ENCODE peak calls at places on chromosomes 2 and 18, in five cellular contexts. A is kidney, Z is A549, R is fibroblast of lung, E is WERI-Rb-1. N is an unnamed sample.

GRCh38 chr2:64838817-64839216 is 150.4 kb upstream of the SLC1A4 start:
- DNase-seq in A (peak), Z (peak), R (peak), E (no peak), N (peak)

GRCh38 chr2:73156539-73157124 is 43.9 kb upstream of the RAB11FIP5 start:
- DNase-seq in A (peak), Z (peak), R (peak), E (peak), N (no peak)

GRCh38 chr2:86352137-86352931 is 14.9 kb upstream of the REEP1 start:
- DNase-seq in A (no peak), Z (no peak), R (no peak), E (no peak), N (no peak)

GRCh38 chr2:209425082-209426071 is 1.5 kb downstream of the MAP2 start:
- DNase-seq in A (no peak), Z (peak), R (peak), E (peak), N (no peak)

GRCh38 chr2:128736689-128737545 is 418.2 kb upstream of the HS6ST1 start:
- DNase-seq in A (peak), Z (peak), R (peak), E (peak), N (no peak)

GRCh38 chr2:177543007-177543760 is 150.6 kb downstream of the AGPS start:
- DNase-seq in A (no peak), Z (no peak), R (peak), E (no peak), N (no peak)

GRCh38 chr2:144730711-144731110 is 210.8 kb upstream of the ZEB2 start:
- DNase-seq in A (no peak), Z (no peak), R (no peak), E (no peak), N (no peak)

GRCh38 chr2:138180691-138181386 is 216.6 kb downstream of the HNMT start:
- DNase-seq in A (no peak), Z (no peak), R (no peak), E (no peak), N (no peak)

GRCh38 chr18:44185981-44186380 is 494.7 kb upstream of the SETBP1 start:
- DNase-seq in A (no peak), Z (no peak), R (peak), E (no peak), N (no peak)

GRCh38 chr2:150119860-150120259 is 367.6 kb downstream of the RND3 start:
- DNase-seq in A (no peak), Z (no peak), R (no peak), E (no peak), N (no peak)

GRCh38 chr18:62485684-62486083 is 37.1 kb upstream of the ZCCHC2 start:
- DNase-seq in A (no peak), Z (peak), R (peak), E (no peak), N (peak)

GRCh38 chr2:113118263-113118657 is 9.1 kb upstream of the IL1RN start:
- DNase-seq in A (no peak), Z (no peak), R (no peak), E (no peak), N (no peak)

GRCh38 chr2:231709636-231709980 is 1.3 kb downstream of the PTMA start:
- DNase-seq in A (peak), Z (peak), R (no peak), E (no peak), N (no peak)

GRCh38 chr2:224263571-224264043 is 138.3 kb downstream of the FAM124B start:
- DNase-seq in A (no peak), Z (no peak), R (peak), E (no peak), N (no peak)

GRCh38 chr18:49565101-49565500 is 3.2 kb downstream of the LIPG start:
- DNase-seq in A (no peak), Z (no peak), R (no peak), E (no peak), N (no peak)

GRCh38 chr2:1742300-1742679 is 2.0 kb downstream of the PXDN start:
- DNase-seq in A (no peak), Z (no peak), R (peak), E (no peak), N (no peak)
- H3K27ac ChIP-seq in A (no peak), Z (no peak), R (peak), E (no peak), N (peak)

GRCh38 chr2:45068643-45069140 is 59.4 kb upstream of the SIX2 start:
- DNase-seq in A (no peak), Z (no peak), R (no peak), E (no peak), N (no peak)

GRCh38 chr2:45069711-45070664 is 60.7 kb upstream of the SIX2 start:
- DNase-seq in A (no peak), Z (no peak), R (no peak), E (peak), N (no peak)

GRCh38 chr2:45072862-45073237 is 63.6 kb upstream of the SIX2 start:
- DNase-seq in A (no peak), Z (no peak), R (no peak), E (no peak), N (no peak)

GRCh38 chr2:45072064-45072861 is 63.0 kb upstream of the SIX2 start:
- DNase-seq in A (no peak), Z (no peak), R (no peak), E (no peak), N (no peak)

DNA sequence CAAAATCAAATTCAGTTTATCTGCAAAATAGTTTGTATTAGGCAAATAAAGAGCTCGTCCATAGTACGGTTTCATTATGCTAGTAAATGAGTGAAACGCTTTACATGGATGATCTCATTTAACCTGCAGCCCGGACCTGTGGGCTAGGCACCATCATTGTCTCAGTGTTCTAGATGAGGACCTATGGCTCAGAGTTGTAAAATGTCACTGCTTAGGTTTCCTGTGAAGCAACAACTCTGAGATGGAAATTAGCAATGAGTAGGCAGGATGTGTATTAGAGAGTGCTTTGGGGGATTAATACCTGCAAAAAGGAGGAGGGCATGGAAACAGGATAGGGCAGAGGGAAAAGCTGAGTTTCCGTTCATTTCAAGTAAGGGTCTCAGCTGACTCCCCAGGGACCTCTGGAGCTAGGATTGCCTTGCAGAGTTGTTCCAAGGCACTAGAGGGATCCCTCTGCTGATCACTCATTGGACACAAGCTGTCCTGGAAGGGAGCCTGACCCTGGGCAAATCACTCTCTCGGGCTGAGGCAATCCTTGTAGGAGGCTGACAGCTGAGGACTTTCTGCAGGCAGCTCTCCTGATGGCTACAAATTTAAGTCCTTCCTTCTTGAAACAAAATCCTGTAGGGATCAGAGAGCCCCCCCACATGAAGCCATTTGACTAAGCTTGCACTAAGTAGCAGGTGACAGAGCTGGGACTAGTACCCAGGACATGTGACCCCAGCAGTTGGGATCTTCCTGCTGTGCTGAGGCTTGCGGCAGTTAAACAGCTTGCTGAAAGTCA is 58.8 kb upstream of the SIX2 start:
- DNase-seq in A (no peak), Z (no peak), R (no peak), E (peak), N (no peak)
- TF ChIP-seq CTCF in A (no peak), Z (no peak), R (peak), E (peak), N (no peak)

GRCh38 chr2:98729652-98730051 is 1.3 kb downstream of the MGAT4A start:
- DNase-seq in A (no peak), Z (no peak), R (no peak), E (no peak), N (no peak)

GRCh38 chr2:98726172-98726725 is 4.7 kb downstream of the MGAT4A start:
- DNase-seq in A (no peak), Z (no peak), R (no peak), E (no peak), N (no peak)

GRCh38 chr2:98726735-98727368 is 4.1 kb downstream of the MGAT4A start:
- DNase-seq in A (no peak), Z (no peak), R (no peak), E (no peak), N (no peak)

GRCh38 chr2:98727758-98728718 is 2.9 kb downstream of the MGAT4A start:
- DNase-seq in A (no peak), Z (no peak), R (no peak), E (no peak), N (no peak)

GRCh38 chr2:98727369-98727749 is 3.6 kb downstream of the MGAT4A start:
- DNase-seq in A (no peak), Z (no peak), R (no peak), E (no peak), N (no peak)
- H3K27ac ChIP-seq in A (no peak), Z (no peak), R (no peak), E (no peak), N (no peak)

DNA sequence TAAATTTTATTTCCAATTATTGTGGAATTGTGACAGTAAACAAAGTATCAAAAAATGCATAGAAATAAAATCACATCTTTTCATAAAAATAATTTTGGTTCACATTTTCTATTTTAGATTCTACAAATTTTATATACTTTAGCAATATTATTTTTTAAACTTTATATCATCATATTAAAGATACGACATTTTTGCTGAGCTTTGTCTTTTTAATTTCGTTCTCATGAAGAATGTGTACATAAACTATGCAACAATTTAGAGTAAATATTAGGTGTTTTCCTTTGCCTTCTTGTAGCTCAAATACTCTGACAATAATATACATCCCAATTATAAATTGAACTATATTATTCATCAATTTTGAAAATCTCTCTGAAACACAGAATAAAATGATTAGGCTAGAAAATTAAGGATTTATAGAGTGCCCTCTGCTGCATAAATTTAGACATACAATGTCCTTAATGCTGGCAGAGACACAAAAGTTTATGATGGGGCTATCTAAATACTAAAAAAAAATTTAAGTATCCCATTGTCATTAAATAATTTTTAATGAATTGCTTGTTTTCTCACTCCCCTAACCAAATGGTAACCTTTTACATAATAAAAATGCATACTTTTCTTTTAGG is 45.7 kb downstream of the CCDC102B start:
- DNase-seq in A (no peak), Z (no peak), R (no peak), E (no peak), N (no peak)
- TF ChIP-seq CTCF in A (no peak), Z (no peak), R (no peak), E (no peak), N (peak)

GRCh38 chr2:235510305-235510704 is 16.5 kb downstream of the AGAP1 start:
- DNase-seq in A (no peak), Z (no peak), R (no peak), E (no peak), N (no peak)
- H3K27ac ChIP-seq in A (peak), Z (peak), R (no peak), E (no peak), N (peak)